ENCODE peak calls at places on chromosomes 12 and 14, in four cellular contexts. X is HCT116; H is NCI-H1092; P is activated effector memory CD4-positive, alpha-beta T cell treated with Interleukin-2 at 50 U/mL for 16 hours. S is an unnamed sample.

GRCh38 chr12:106954462-106955376 is 988 bp upstream of the TMEM263 start:
- DNase-seq in H (no peak), P (peak), X (no peak), S (no peak)

GRCh38 chr12:67589078-67589477 is 59.5 kb upstream of the DYRK2 start:
- DNase-seq in X (no peak), P (no peak), H (no peak), S (no peak)

GRCh38 chr14:23454445-23454856 is 15.1 kb upstream of the NGDN start:
- DNase-seq in X (no peak), P (no peak), H (no peak), S (no peak)

GRCh38 chr12:115474525-115475353 is 790.8 kb upstream of the TBX3 start:
- DNase-seq in H (no peak), X (peak), P (no peak), S (no peak)

GRCh38 chr12:54658306-54659264 is 10.4 kb upstream of the DCD start:
- DNase-seq in H (peak), P (no peak), X (peak), S (no peak)

GRCh38 chr14:68199465-68200145 is 380.0 kb downstream of the RAD51B start:
- DNase-seq in X (no peak), H (no peak), P (no peak), S (no peak)

GRCh38 chr12:81337891-81338290 is 260.0 kb downstream of the ACSS3 start:
- DNase-seq in X (no peak), P (no peak), H (no peak), S (no peak)

GRCh38 chr14:49303952-49304516 is 282.1 kb downstream of the RPS29 start:
- DNase-seq in X (no peak), H (no peak), P (no peak), S (no peak)

GRCh38 chr14:92898732-92899131 is 24.2 kb upstream of the CHGA start:
- DNase-seq in P (no peak), X (no peak), H (no peak), S (no peak)

GRCh38 chr14:35121026-35121886 is 534 bp downstream of the PPP2R3C start:
- DNase-seq in X (no peak), P (no peak), H (no peak), S (no peak)

GRCh38 chr14:101337053-101337452 is 224.2 kb upstream of the DIO3 start:
- DNase-seq in P (no peak), X (no peak), H (no peak), S (no peak)

GRCh38 chr14:55532645-55533309 is 47.2 kb upstream of the KTN1 start:
- DNase-seq in P (no peak), H (no peak), X (no peak), S (no peak)

GRCh38 chr12:4478933-4479332 is 33.3 kb upstream of the FGF6 start:
- DNase-seq in X (no peak), P (no peak), H (no peak), S (no peak)

GRCh38 chr12:62657363-62657632 is 190.7 kb downstream of the MON2 start:
- DNase-seq in P (no peak), H (no peak), X (no peak), S (no peak)

GRCh38 chr12:113262710-113263109 is 41.4 kb downstream of the TPCN1 start:
- DNase-seq in P (no peak), X (no peak), H (no peak), S (no peak)

GRCh38 chr12:2319747-2320146 is 267.0 kb downstream of the CACNA1C start:
- DNase-seq in H (no peak), X (no peak), P (no peak), S (no peak)

GRCh38 chr14:88556581-88556980 is 1.8 kb upstream of the PTPN21 start:
- DNase-seq in X (no peak), H (no peak), P (no peak), S (no peak)

GRCh38 chr12:12181516-12181915 is 85.3 kb downstream of the LRP6 start:
- DNase-seq in X (no peak), P (no peak), H (no peak), S (no peak)

GRCh38 chr14:71856199-71856919 is 75.9 kb upstream of the RGS6 start:
- DNase-seq in X (no peak), P (no peak), H (no peak), S (no peak)

GRCh38 chr14:91425720-91426032 is 8.1 kb upstream of the CCDC88C start:
- DNase-seq in P (no peak), H (no peak), X (no peak), S (no peak)

GRCh38 chr14:50083467-50084337 is 32.7 kb downstream of the VCPKMT start:
- DNase-seq in X (no peak), P (peak), H (no peak), S (no peak)

GRCh38 chr14:103544627-103545218 is 15.7 kb downstream of the TRMT61A start:
- DNase-seq in H (no peak), X (no peak), P (no peak), S (no peak)

GRCh38 chr12:91958816-91959215 is 186.8 kb downstream of the BTG1 start:
- DNase-seq in X (no peak), H (no peak), P (no peak), S (peak)

GRCh38 chr12:83537428-83538053 is 850.8 kb downstream of the TMTC2 start:
- DNase-seq in X (no peak), P (no peak), H (no peak), S (no peak)

GRCh38 chr14:101234588-101234937 is 326.7 kb upstream of the DIO3 start:
- DNase-seq in H (no peak), X (no peak), P (no peak), S (no peak)

GRCh38 chr14:22047105-22047504 is 373.5 kb upstream of the OR4E1 start:
- DNase-seq in P (no peak), H (no peak), X (no peak), S (no peak)

GRCh38 chr14:72479471-72479931 is 414.4 kb downstream of the DPF3 start:
- DNase-seq in X (no peak), P (no peak), H (no peak), S (no peak)

GRCh38 chr12:127559349-127560040 is 707.5 kb upstream of the TMEM132C start:
- DNase-seq in X (no peak), H (peak), P (peak), S (peak)

GRCh38 chr12:27424631-27425230 is 21.8 kb upstream of the SMCO2 start:
- DNase-seq in P (no peak), X (peak), H (no peak), S (peak)

S was measured in AG04450.